ENCODE peak calls at places on chromosome 4, in nine cellular contexts. S is HAP-1; J is foreskin fibroblast; K is CD8-positive, alpha-beta memory T cell; D is fibroblast of lung; C is AG09309; I is aorta; X is mammary epithelial cell; L is kidney. H is an unnamed sample.
A peak's percentile ranks its signal among the peaks of the same experiment; 100 is the strongest.

GRCh38 chr4:1491630-1492457 is 85.6 kb upstream of the NKX1-1 start:
- DNase-seq in L (peak; percentile 47), C (no peak), S (no peak), J (no peak), X (no peak), I (peak; percentile 57), K (no peak), D (no peak), H (no peak)

GRCh38 chr4:110129544-110129943 is 68.9 kb downstream of the ELOVL6 start:
- DNase-seq in S (no peak), I (no peak), J (no peak), C (no peak), D (no peak), L (no peak), X (no peak), K (no peak), H (no peak)

GRCh38 chr4:175346381-175346780 is 428.2 kb downstream of the ADAM29 start:
- DNase-seq in L (no peak), I (no peak), J (peak; percentile 30), X (no peak), C (no peak), S (no peak), D (no peak), K (no peak), H (no peak)

GRCh38 chr4:8737601-8738279 is 133.9 kb downstream of the HMX1 start:
- DNase-seq in K (no peak), L (no peak), S (no peak), J (no peak), D (no peak), X (no peak), C (no peak), I (no peak), H (no peak)

GRCh38 chr4:822361-823092 is 3.4 kb downstream of the CPLX1 start:
- DNase-seq in X (no peak), D (no peak), K (no peak), I (no peak), S (no peak), C (no peak), L (peak; percentile 50), J (no peak), H (no peak)

GRCh38 chr4:127965803-127966175 is 583 bp downstream of the ABHD18 start:
- DNase-seq in X (peak; percentile 58), L (peak; percentile 84), D (peak; percentile 21), C (no peak), K (peak; percentile 57), I (no peak), S (peak; percentile 66), J (no peak), H (peak; percentile 60)

GRCh38 chr4:99117876-99118693 is 26.0 kb downstream of the ADH4 start:
- DNase-seq in D (no peak), I (no peak), J (no peak), L (no peak), K (no peak), X (no peak), C (no peak), S (no peak), H (no peak)

GRCh38 chr4:143313996-143314395 is 22.7 kb upstream of the GAB1 start:
- DNase-seq in C (no peak), K (no peak), D (no peak), I (no peak), J (no peak), X (no peak), S (no peak), L (no peak), H (no peak)

GRCh38 chr4:8599657-8600056 is 7.1 kb downstream of the CPZ start:
- DNase-seq in S (no peak), K (no peak), J (peak; percentile 30), X (no peak), C (peak; percentile 72), L (no peak), D (peak; percentile 91), I (no peak), H (no peak)

GRCh38 chr4:22508376-22508775 is 7.5 kb downstream of the ADGRA3 start:
- DNase-seq in D (no peak), L (no peak), C (no peak), J (no peak), X (no peak), I (no peak), K (no peak), S (no peak), H (no peak)

GRCh38 chr4:80237992-80238391 is 28.5 kb upstream of the FGF5 start:
- DNase-seq in D (peak; percentile 98), C (peak; percentile 81), L (no peak), S (no peak), J (peak; percentile 94), X (peak; percentile 96), K (no peak), I (no peak), H (no peak)

GRCh38 chr4:157838366-157838765 is 334.5 kb downstream of the GASK1B start:
- DNase-seq in K (no peak), X (peak; percentile 22), L (no peak), J (no peak), I (no peak), C (no peak), D (no peak), S (peak; percentile 25), H (no peak)

GRCh38 chr4:150982557-150983233 is 32.4 kb downstream of the LRBA start:
- DNase-seq in S (no peak), I (no peak), K (no peak), L (no peak), C (no peak), J (no peak), D (peak; percentile 26), X (no peak), H (no peak)

GRCh38 chr4:156774422-156774821 is 197.2 kb downstream of the PDGFC start:
- DNase-seq in I (peak; percentile 72), S (peak; percentile 20), K (no peak), J (peak; percentile 88), C (peak; percentile 86), D (peak; percentile 96), L (no peak), X (peak; percentile 86), H (no peak)

GRCh38 chr4:148444296-148445070 is 2.3 kb upstream of the NR3C2 start:
- DNase-seq in J (no peak), L (peak; percentile 79), K (peak; percentile 37), I (peak; percentile 79), D (peak; percentile 9), S (peak; percentile 57), C (no peak), X (peak; percentile 4), H (peak; percentile 32)

GRCh38 chr4:88043586-88044340 is 36.3 kb downstream of the PKD2 start:
- DNase-seq in K (no peak), S (no peak), X (no peak), C (no peak), L (no peak), D (no peak), I (no peak), J (no peak), H (no peak)

GRCh38 chr4:1011022-1011694 is at the start of gene FGFRL1:
- DNase-seq in I (peak; percentile 99), D (peak; percentile 85), L (peak; percentile 98), K (peak; percentile 90), X (peak; percentile 86), S (peak; percentile 98), J (peak; percentile 88), C (peak; percentile 31), H (peak; percentile 87)

GRCh38 chr4:87322754-87323153 is at the start of gene HSD17B13:
- DNase-seq in C (no peak), L (no peak), S (no peak), K (no peak), I (no peak), X (no peak), J (no peak), D (no peak), H (no peak)

GRCh38 chr4:6271206-6271605 is 1.6 kb downstream of the WFS1 start:
- DNase-seq in J (no peak), I (no peak), K (no peak), X (no peak), L (no peak), D (no peak), C (no peak), S (no peak), H (no peak)
- H3K4me3 ChIP-seq in J (no peak overlapping the region), I (no peak overlapping the region), K (no peak overlapping the region), X (no peak overlapping the region), L (no peak overlapping the region), D (no peak overlapping the region), C (no peak overlapping the region), S (no peak overlapping the region), H (no peak overlapping the region)

DNA sequence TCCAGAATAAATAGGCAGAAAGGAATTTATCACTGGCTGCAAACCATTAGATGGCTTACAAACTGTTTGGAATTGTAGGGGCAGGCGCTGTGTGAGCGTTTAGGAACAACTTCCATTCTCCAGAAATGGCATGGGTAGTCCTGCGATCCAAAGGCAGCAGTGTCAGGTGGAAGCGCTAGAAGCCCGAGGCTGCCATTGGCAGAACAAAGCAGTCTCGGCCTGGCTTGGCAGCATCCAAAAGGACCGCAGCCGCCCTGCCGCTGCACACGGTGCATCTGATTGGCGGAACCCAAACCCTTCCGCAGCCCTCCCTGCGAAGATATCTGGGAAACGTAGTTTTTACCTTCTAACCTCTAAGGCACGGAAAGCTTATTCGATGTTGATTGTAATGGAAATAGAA is 23.6 kb upstream of the YTHDC1 start:
- DNase-seq in L (peak; percentile 87), I (peak; percentile 91), S (peak; percentile 90), X (no peak), K (peak; percentile 24), C (no peak), D (peak; percentile 84), J (peak; percentile 65), H (peak; percentile 23)
- H3K4me3 ChIP-seq in L (peak overlapping the region; percentile 62), I (no peak overlapping the region), S (peak overlapping the region; percentile 11), X (no peak overlapping the region), K (peak overlapping the region; percentile 27), C (peak overlapping the region; percentile 26), D (peak overlapping the region; percentile 19), J (peak overlapping the region; percentile 31), H (no peak overlapping the region)

GRCh38 chr4:133147922-133148689 is 988 bp upstream of the PCDH10 start:
- DNase-seq in I (peak; percentile 82), J (no peak), L (peak; percentile 61), D (peak; percentile 79), C (no peak), X (no peak), S (no peak), K (no peak), H (no peak)

GRCh38 chr4:133148690-133149363 is at the start of gene PCDH10:
- DNase-seq in K (no peak), S (no peak), C (peak; percentile 40), X (peak; percentile 77), D (peak; percentile 94), L (peak; percentile 96), I (peak; percentile 97), J (peak; percentile 88), H (no peak)

GRCh38 chr4:133149932-133150642 is 993 bp downstream of the PCDH10 start:
- DNase-seq in S (no peak), X (no peak), L (peak; percentile 57), D (peak; percentile 39), C (no peak), I (no peak), K (no peak), J (no peak), H (no peak)

GRCh38 chr4:133150643-133151300 is 1.7 kb downstream of the PCDH10 start:
- DNase-seq in L (peak; percentile 61), S (no peak), C (no peak), D (peak; percentile 53), J (no peak), K (no peak), I (peak; percentile 79), X (no peak), H (no peak)

GRCh38 chr4:133149364-133149695 is 236 bp downstream of the PCDH10 start:
- DNase-seq in J (no peak), I (no peak), C (no peak), D (no peak), S (no peak), X (no peak), K (no peak), L (no peak), H (no peak)
- H3K4me3 ChIP-seq in J (peak overlapping the region; percentile 54), I (peak overlapping the region; percentile 58), C (peak overlapping the region; percentile 38), D (peak overlapping the region; percentile 61), S (no peak overlapping the region), X (peak overlapping the region; percentile 49), K (no peak overlapping the region), L (peak overlapping the region; percentile 79), H (no peak overlapping the region)

GRCh38 chr4:48173055-48173991 is 39.3 kb upstream of the TXK start:
- DNase-seq in D (peak; percentile 52), J (peak; percentile 61), X (peak; percentile 85), S (no peak), I (no peak), K (no peak), C (peak; percentile 57), L (no peak), H (no peak)
- H3K4me3 ChIP-seq in D (no peak overlapping the region), J (no peak overlapping the region), X (no peak overlapping the region), S (no peak overlapping the region), I (no peak overlapping the region), K (no peak overlapping the region), C (no peak overlapping the region), L (no peak overlapping the region), H (no peak overlapping the region)